ENCODE peak calls at places on chromosome 4, in seven cellular contexts. T is SJSA1, V is GM10248, H is D341Med, W is mucosa of descending colon, F is NCI-H1092, B is T-helper 1 cell. N is an unnamed sample.

GRCh38 chr4:104983615-104984179 is 163.0 kb upstream of the TET2 start:
- DNase-seq in T (no peak), V (no peak), H (no peak), W (no peak), F (no peak), B (no peak), N (no peak)

GRCh38 chr4:139134403-139134802 is 42.6 kb downstream of the ELF2 start:
- DNase-seq in T (no peak), V (no peak), H (no peak), W (no peak), F (no peak), B (no peak), N (no peak)

GRCh38 chr4:141022221-141022760 is 111.0 kb downstream of the RNF150 start:
- DNase-seq in T (no peak), V (no peak), H (no peak), W (no peak), F (no peak), B (no peak), N (no peak)

GRCh38 chr4:158008551-158009218 is 164.1 kb downstream of the GASK1B start:
- DNase-seq in T (peak), V (no peak), H (no peak), W (no peak), F (no peak), B (no peak), N (no peak)

GRCh38 chr4:82667761-82668505 is 106.1 kb upstream of the TMEM150C start:
- DNase-seq in T (no peak), V (no peak), H (no peak), W (no peak), F (no peak), B (no peak), N (no peak)

GRCh38 chr4:158903472-158904043 is 134.7 kb downstream of the FNIP2 start:
- DNase-seq in T (no peak), V (no peak), H (no peak), W (no peak), F (no peak), B (no peak), N (no peak)

GRCh38 chr4:150943831-150944230 is 71.3 kb downstream of the LRBA start:
- DNase-seq in T (no peak), V (no peak), H (no peak), W (no peak), F (no peak), B (peak), N (no peak)

GRCh38 chr4:74933562-74934015 is 673 bp downstream of the PARM1 start:
- DNase-seq in T (no peak), V (peak), H (peak), W (peak), F (no peak), B (no peak), N (no peak)

GRCh38 chr4:157226035-157226434 is 5.5 kb downstream of the GRIA2 start:
- DNase-seq in T (no peak), V (no peak), H (no peak), W (no peak), F (no peak), B (no peak), N (no peak)

GRCh38 chr4:159358226-159358625 is 255.3 kb downstream of the RAPGEF2 start:
- DNase-seq in T (peak), V (no peak), H (no peak), W (no peak), F (no peak), B (no peak), N (no peak)

GRCh38 chr4:151753056-151753455 is 7.8 kb downstream of the GATB start:
- DNase-seq in T (no peak), V (no peak), H (no peak), W (no peak), F (no peak), B (no peak), N (no peak)

GRCh38 chr4:141684785-141685184 is 48.4 kb downstream of the IL15 start:
- DNase-seq in T (no peak), V (no peak), H (no peak), W (no peak), F (no peak), B (no peak), N (no peak)

GRCh38 chr4:16626945-16627344 is 271.5 kb downstream of the LDB2 start:
- DNase-seq in T (peak), V (no peak), H (no peak), W (peak), F (no peak), B (no peak), N (no peak)

GRCh38 chr4:172042714-172043114 is 229.5 kb downstream of the GALNTL6 start:
- DNase-seq in T (peak), V (no peak), H (no peak), W (peak), F (peak), B (no peak), N (no peak)

GRCh38 chr4:98470831-98471230 is 187.6 kb downstream of the TSPAN5 start:
- DNase-seq in T (no peak), V (no peak), H (no peak), W (no peak), F (no peak), B (no peak), N (no peak)

GRCh38 chr4:5782829-5783476 is 72.0 kb downstream of the EVC start:
- DNase-seq in T (no peak), V (no peak), H (no peak), W (no peak), F (peak), B (no peak), N (no peak)

GRCh38 chr4:25928956-25929336 is 14.9 kb downstream of the SMIM20 start:
- DNase-seq in T (no peak), V (no peak), H (no peak), W (no peak), F (peak), B (no peak), N (no peak)

GRCh38 chr4:90641856-90642599 is 514.8 kb downstream of the CCSER1 start:
- DNase-seq in T (no peak), V (no peak), H (no peak), W (no peak), F (no peak), B (no peak), N (no peak)

GRCh38 chr4:35461931-35462659 is 782.2 kb downstream of the ARAP2 start:
- DNase-seq in T (no peak), V (no peak), H (peak), W (no peak), F (no peak), B (no peak), N (no peak)

GRCh38 chr4:175997291-175997690 is 68.3 kb upstream of the WDR17 start:
- DNase-seq in T (no peak), V (no peak), H (no peak), W (no peak), F (no peak), B (no peak), N (no peak)

GRCh38 chr4:42411803-42412202 is 14.5 kb downstream of the SHISA3 start:
- DNase-seq in T (no peak), V (no peak), H (no peak), W (no peak), F (no peak), B (no peak), N (no peak)

GRCh38 chr4:148847544-148847943 is 405.3 kb upstream of the NR3C2 start:
- DNase-seq in T (no peak), V (no peak), H (peak), W (peak), F (no peak), B (no peak), N (no peak)

GRCh38 chr4:177401658-177402273 is 40.5 kb downstream of the AGA start:
- DNase-seq in T (no peak), V (no peak), H (no peak), W (no peak), F (no peak), B (peak), N (no peak)

GRCh38 chr4:126710935-126711334 is 921.8 kb upstream of the INTU start:
- DNase-seq in T (no peak), V (no peak), H (no peak), W (no peak), F (no peak), B (no peak), N (no peak)

GRCh38 chr4:123449780-123450179 is 53.2 kb downstream of the SPRY1 start:
- DNase-seq in T (peak), V (peak), H (no peak), W (no peak), F (no peak), B (peak), N (no peak)

GRCh38 chr4:48692023-48692422 is 88.1 kb downstream of the FRYL start:
- DNase-seq in T (no peak), V (no peak), H (no peak), W (no peak), F (no peak), B (no peak), N (no peak)

GRCh38 chr4:112898357-112899141 is 150.9 kb upstream of the ANK2 start:
- DNase-seq in T (no peak), V (no peak), H (no peak), W (no peak), F (no peak), B (no peak), N (no peak)

GRCh38 chr4:2256781-2257191 is 5.1 kb downstream of the MXD4 start:
- DNase-seq in T (no peak), V (no peak), H (peak), W (peak), F (no peak), B (no peak), N (no peak)

GRCh38 chr4:75370582-75370981 is 143.6 kb downstream of the RCHY1 start:
- DNase-seq in T (no peak), V (no peak), H (no peak), W (no peak), F (no peak), B (no peak), N (no peak)

N was measured in esophagus squamous epithelium.